ENCODE peak calls at places on chromosomes 12 and 14, in nine cellular contexts. One of them, this sample, is unnamed.

GRCh38 chr14:95507701-95508103 is 8.7 kb downstream of the SYNE3 start:
- DNase-seq in AG10803: peak
- DNase-seq in transverse colon: no peak
- DNase-seq in GM06990: no peak
- DNase-seq in HFF-Myc: peak
- DNase-seq in pancreas: no peak
- DNase-seq in Panc1: no peak
- DNase-seq in bronchial epithelial cell: peak
- DNase-seq in astrocyte of the spinal cord: peak
- DNase-seq in this sample: peak

GRCh38 chr12:38289396-38289795 is 27.2 kb upstream of the ALG10B start:
- DNase-seq in AG10803: no peak
- DNase-seq in transverse colon: no peak
- DNase-seq in GM06990: no peak
- DNase-seq in HFF-Myc: no peak
- DNase-seq in pancreas: no peak
- DNase-seq in Panc1: no peak
- DNase-seq in bronchial epithelial cell: peak
- DNase-seq in astrocyte of the spinal cord: no peak
- DNase-seq in this sample: no peak

GRCh38 chr12:92702754-92703679 is at the start of gene PLEKHG7:
- DNase-seq in AG10803: no peak
- DNase-seq in transverse colon: peak
- DNase-seq in GM06990: peak
- DNase-seq in HFF-Myc: no peak
- DNase-seq in pancreas: no peak
- DNase-seq in Panc1: no peak
- DNase-seq in bronchial epithelial cell: peak
- DNase-seq in astrocyte of the spinal cord: no peak
- DNase-seq in this sample: no peak

GRCh38 chr14:20454359-20454644 is 310 bp downstream of the OSGEP start:
- DNase-seq in AG10803: no peak
- DNase-seq in transverse colon: peak
- DNase-seq in GM06990: no peak
- DNase-seq in HFF-Myc: no peak
- DNase-seq in pancreas: no peak
- DNase-seq in Panc1: peak
- DNase-seq in bronchial epithelial cell: peak
- DNase-seq in astrocyte of the spinal cord: no peak
- DNase-seq in this sample: no peak

GRCh38 chr14:23351681-23352505 is 794 bp downstream of the SLC22A17 start:
- DNase-seq in AG10803: no peak
- DNase-seq in transverse colon: no peak
- DNase-seq in GM06990: no peak
- DNase-seq in HFF-Myc: no peak
- DNase-seq in pancreas: peak
- DNase-seq in Panc1: no peak
- DNase-seq in bronchial epithelial cell: no peak
- DNase-seq in astrocyte of the spinal cord: no peak
- DNase-seq in this sample: peak

GRCh38 chr14:22994762-22995275 is 12.5 kb upstream of the AJUBA start:
- DNase-seq in AG10803: peak
- DNase-seq in transverse colon: no peak
- DNase-seq in GM06990: no peak
- DNase-seq in HFF-Myc: peak
- DNase-seq in pancreas: no peak
- DNase-seq in Panc1: no peak
- DNase-seq in bronchial epithelial cell: peak
- DNase-seq in astrocyte of the spinal cord: peak
- DNase-seq in this sample: no peak

GRCh38 chr12:47742253-47742825 is 16.3 kb downstream of the RAPGEF3 start:
- DNase-seq in AG10803: no peak
- DNase-seq in transverse colon: peak
- DNase-seq in GM06990: no peak
- DNase-seq in HFF-Myc: no peak
- DNase-seq in pancreas: no peak
- DNase-seq in Panc1: peak
- DNase-seq in bronchial epithelial cell: peak
- DNase-seq in astrocyte of the spinal cord: peak
- DNase-seq in this sample: peak

GRCh38 chr14:104650057-104650980 is 39.1 kb upstream of the INF2 start:
- DNase-seq in AG10803: peak
- DNase-seq in transverse colon: peak
- DNase-seq in GM06990: peak
- DNase-seq in HFF-Myc: no peak
- DNase-seq in pancreas: peak
- DNase-seq in Panc1: no peak
- DNase-seq in bronchial epithelial cell: peak
- DNase-seq in astrocyte of the spinal cord: peak
- DNase-seq in this sample: peak

GRCh38 chr14:31057035-31057434 is 30.9 kb upstream of the STRN3 start:
- DNase-seq in AG10803: no peak
- DNase-seq in transverse colon: no peak
- DNase-seq in GM06990: no peak
- DNase-seq in HFF-Myc: no peak
- DNase-seq in pancreas: no peak
- DNase-seq in Panc1: no peak
- DNase-seq in bronchial epithelial cell: peak
- DNase-seq in astrocyte of the spinal cord: no peak
- DNase-seq in this sample: no peak

GRCh38 chr12:99257672-99258071 is 389.9 kb upstream of the GARIN6 start:
- DNase-seq in AG10803: no peak
- DNase-seq in transverse colon: no peak
- DNase-seq in GM06990: no peak
- DNase-seq in HFF-Myc: no peak
- DNase-seq in pancreas: no peak
- DNase-seq in Panc1: no peak
- DNase-seq in bronchial epithelial cell: no peak
- DNase-seq in astrocyte of the spinal cord: no peak
- DNase-seq in this sample: no peak

GRCh38 chr14:67537736-67538135 is 4.6 kb downstream of the PLEKHH1 start:
- DNase-seq in AG10803: no peak
- DNase-seq in transverse colon: no peak
- DNase-seq in GM06990: no peak
- DNase-seq in HFF-Myc: no peak
- DNase-seq in pancreas: no peak
- DNase-seq in Panc1: no peak
- DNase-seq in bronchial epithelial cell: no peak
- DNase-seq in astrocyte of the spinal cord: no peak
- DNase-seq in this sample: no peak

GRCh38 chr12:68420225-68421008 is 88.3 kb upstream of the MDM1 start:
- DNase-seq in AG10803: peak
- DNase-seq in transverse colon: no peak
- DNase-seq in GM06990: no peak
- DNase-seq in HFF-Myc: no peak
- DNase-seq in pancreas: no peak
- DNase-seq in Panc1: no peak
- DNase-seq in bronchial epithelial cell: no peak
- DNase-seq in astrocyte of the spinal cord: peak
- DNase-seq in this sample: no peak

GRCh38 chr12:85603556-85603955 is 232.7 kb downstream of the RASSF9 start:
- DNase-seq in AG10803: no peak
- DNase-seq in transverse colon: no peak
- DNase-seq in GM06990: no peak
- DNase-seq in HFF-Myc: no peak
- DNase-seq in pancreas: no peak
- DNase-seq in Panc1: no peak
- DNase-seq in bronchial epithelial cell: no peak
- DNase-seq in astrocyte of the spinal cord: no peak
- DNase-seq in this sample: no peak

GRCh38 chr14:89635615-89636014 is 218.6 kb upstream of the FOXN3 start:
- DNase-seq in AG10803: no peak
- DNase-seq in transverse colon: no peak
- DNase-seq in GM06990: no peak
- DNase-seq in HFF-Myc: no peak
- DNase-seq in pancreas: no peak
- DNase-seq in Panc1: no peak
- DNase-seq in bronchial epithelial cell: no peak
- DNase-seq in astrocyte of the spinal cord: peak
- DNase-seq in this sample: no peak

GRCh38 chr12:953776-954175 is 4.3 kb upstream of the RAD52 start:
- DNase-seq in AG10803: peak
- DNase-seq in transverse colon: no peak
- DNase-seq in GM06990: no peak
- DNase-seq in HFF-Myc: no peak
- DNase-seq in pancreas: no peak
- DNase-seq in Panc1: no peak
- DNase-seq in bronchial epithelial cell: peak
- DNase-seq in astrocyte of the spinal cord: peak
- DNase-seq in this sample: peak

GRCh38 chr12:5197127-5197526 is 153.4 kb downstream of the KCNA5 start:
- DNase-seq in AG10803: peak
- DNase-seq in transverse colon: no peak
- DNase-seq in GM06990: no peak
- DNase-seq in HFF-Myc: peak
- DNase-seq in pancreas: no peak
- DNase-seq in Panc1: no peak
- DNase-seq in bronchial epithelial cell: peak
- DNase-seq in astrocyte of the spinal cord: peak
- DNase-seq in this sample: no peak

GRCh38 chr14:97411938-97412612 is 614.9 kb downstream of the VRK1 start:
- DNase-seq in AG10803: no peak
- DNase-seq in transverse colon: no peak
- DNase-seq in GM06990: no peak
- DNase-seq in HFF-Myc: no peak
- DNase-seq in pancreas: no peak
- DNase-seq in Panc1: no peak
- DNase-seq in bronchial epithelial cell: no peak
- DNase-seq in astrocyte of the spinal cord: no peak
- DNase-seq in this sample: no peak
- H3K4me3 ChIP-seq in AG10803: no peak
- H3K4me3 ChIP-seq in transverse colon: no peak
- H3K4me3 ChIP-seq in GM06990: peak
- H3K4me3 ChIP-seq in HFF-Myc: no peak
- H3K4me3 ChIP-seq in pancreas: no peak
- H3K4me3 ChIP-seq in Panc1: no peak
- H3K4me3 ChIP-seq in bronchial epithelial cell: no peak
- H3K4me3 ChIP-seq in astrocyte of the spinal cord: no peak
- H3K4me3 ChIP-seq in this sample: no peak

DNA sequence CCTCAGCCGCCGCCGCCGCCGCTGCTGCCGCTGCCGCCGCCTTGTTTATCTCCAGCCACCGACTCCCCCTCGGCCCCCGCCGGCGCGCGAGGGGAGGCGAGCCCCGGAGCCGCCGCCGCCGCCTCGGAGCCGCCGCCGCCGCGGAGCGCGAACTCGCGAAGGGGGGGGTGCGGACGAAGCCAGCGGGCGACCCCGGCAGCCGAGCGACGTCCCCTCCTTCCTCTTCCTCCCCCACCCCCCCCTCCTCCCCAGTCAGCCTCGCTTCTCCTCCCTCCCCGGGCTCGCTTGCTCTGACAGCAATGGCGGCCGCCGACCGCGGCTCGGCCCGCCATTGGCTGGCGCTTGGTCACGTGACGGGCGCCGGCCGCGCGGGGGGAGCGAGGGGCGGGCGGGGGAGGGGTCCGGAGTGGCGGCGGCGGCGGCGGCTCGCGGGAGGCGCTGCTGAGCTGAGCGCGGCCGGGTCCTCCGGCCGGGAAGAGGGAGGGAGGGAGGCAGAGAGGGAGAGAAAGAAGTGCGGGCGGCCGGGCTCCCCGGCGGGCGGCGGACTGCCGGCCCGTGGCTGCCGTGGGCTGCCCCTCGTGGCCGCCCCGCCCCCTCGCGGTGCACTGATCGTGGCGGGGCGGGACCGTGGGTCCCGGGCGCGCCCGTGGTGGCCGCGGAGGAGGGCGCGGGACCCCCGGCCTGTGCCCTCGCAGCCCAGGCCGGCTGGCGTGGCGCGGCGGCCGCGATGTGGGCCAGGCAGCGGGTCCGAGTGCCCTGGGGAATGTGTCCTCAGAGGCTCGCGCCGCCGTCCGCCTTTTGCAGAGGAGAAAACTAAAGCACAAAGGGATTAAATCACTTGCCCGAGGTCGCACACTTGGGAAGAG is at the start of gene MED13L:
- DNase-seq in AG10803: peak
- DNase-seq in transverse colon: peak
- DNase-seq in GM06990: peak
- DNase-seq in HFF-Myc: no peak
- DNase-seq in pancreas: peak
- DNase-seq in Panc1: no peak
- DNase-seq in bronchial epithelial cell: no peak
- DNase-seq in astrocyte of the spinal cord: peak
- DNase-seq in this sample: peak
- TF ChIP-seq CTCF in AG10803: peak
- TF ChIP-seq CTCF in transverse colon: no peak
- TF ChIP-seq CTCF in GM06990: no peak
- TF ChIP-seq CTCF in HFF-Myc: no peak
- TF ChIP-seq CTCF in pancreas: no peak
- TF ChIP-seq CTCF in Panc1: peak
- TF ChIP-seq CTCF in bronchial epithelial cell: peak
- TF ChIP-seq CTCF in astrocyte of the spinal cord: peak
- TF ChIP-seq CTCF in this sample: no peak

GRCh38 chr14:77025744-77026165 is 2.8 kb downstream of the IRF2BPL start:
- DNase-seq in AG10803: no peak
- DNase-seq in transverse colon: no peak
- DNase-seq in GM06990: no peak
- DNase-seq in HFF-Myc: no peak
- DNase-seq in pancreas: peak
- DNase-seq in Panc1: no peak
- DNase-seq in bronchial epithelial cell: no peak
- DNase-seq in astrocyte of the spinal cord: no peak
- DNase-seq in this sample: no peak

GRCh38 chr14:77022219-77022852 is 6.2 kb downstream of the IRF2BPL start:
- DNase-seq in AG10803: no peak
- DNase-seq in transverse colon: peak
- DNase-seq in GM06990: peak
- DNase-seq in HFF-Myc: no peak
- DNase-seq in pancreas: no peak
- DNase-seq in Panc1: no peak
- DNase-seq in bronchial epithelial cell: no peak
- DNase-seq in astrocyte of the spinal cord: no peak
- DNase-seq in this sample: no peak

GRCh38 chr14:77026166-77026929 is 2.2 kb downstream of the IRF2BPL start:
- DNase-seq in AG10803: peak
- DNase-seq in transverse colon: no peak
- DNase-seq in GM06990: no peak
- DNase-seq in HFF-Myc: no peak
- DNase-seq in pancreas: peak
- DNase-seq in Panc1: no peak
- DNase-seq in bronchial epithelial cell: no peak
- DNase-seq in astrocyte of the spinal cord: peak
- DNase-seq in this sample: no peak

GRCh38 chr14:77023001-77023996 is 5.2 kb downstream of the IRF2BPL start:
- DNase-seq in AG10803: peak
- DNase-seq in transverse colon: peak
- DNase-seq in GM06990: no peak
- DNase-seq in HFF-Myc: no peak
- DNase-seq in pancreas: no peak
- DNase-seq in Panc1: no peak
- DNase-seq in bronchial epithelial cell: peak
- DNase-seq in astrocyte of the spinal cord: peak
- DNase-seq in this sample: peak

GRCh38 chr14:77024171-77024627 is 4.3 kb downstream of the IRF2BPL start:
- DNase-seq in AG10803: no peak
- DNase-seq in transverse colon: peak
- DNase-seq in GM06990: no peak
- DNase-seq in HFF-Myc: no peak
- DNase-seq in pancreas: no peak
- DNase-seq in Panc1: no peak
- DNase-seq in bronchial epithelial cell: no peak
- DNase-seq in astrocyte of the spinal cord: peak
- DNase-seq in this sample: peak
- H3K4me3 ChIP-seq in AG10803: peak
- H3K4me3 ChIP-seq in transverse colon: peak
- H3K4me3 ChIP-seq in GM06990: peak
- H3K4me3 ChIP-seq in HFF-Myc: peak
- H3K4me3 ChIP-seq in pancreas: peak
- H3K4me3 ChIP-seq in Panc1: peak
- H3K4me3 ChIP-seq in bronchial epithelial cell: peak
- H3K4me3 ChIP-seq in astrocyte of the spinal cord: peak
- H3K4me3 ChIP-seq in this sample: peak

GRCh38 chr12:62130400-62130799 is 129.8 kb upstream of the USP15 start:
- DNase-seq in AG10803: no peak
- DNase-seq in transverse colon: no peak
- DNase-seq in GM06990: no peak
- DNase-seq in HFF-Myc: no peak
- DNase-seq in pancreas: no peak
- DNase-seq in Panc1: no peak
- DNase-seq in bronchial epithelial cell: no peak
- DNase-seq in astrocyte of the spinal cord: no peak
- DNase-seq in this sample: no peak
- TF ChIP-seq CTCF in AG10803: no peak
- TF ChIP-seq CTCF in transverse colon: no peak
- TF ChIP-seq CTCF in GM06990: no peak
- TF ChIP-seq CTCF in HFF-Myc: no peak
- TF ChIP-seq CTCF in pancreas: no peak
- TF ChIP-seq CTCF in Panc1: no peak
- TF ChIP-seq CTCF in bronchial epithelial cell: no peak
- TF ChIP-seq CTCF in astrocyte of the spinal cord: no peak
- TF ChIP-seq CTCF in this sample: no peak